ENCODE peak calls at places on chromosomes 1 and 21, in ten cellular contexts. P is heart left ventricle, I is prostate gland, B is IMR-90, Q is pancreas, X is stomach, O is bronchial epithelial cell, R is uterus, E is endothelial cell of umbilical vein, Y is sigmoid colon. U is an unnamed sample. For H3K27me3, the result is how much of the 10 kb centered on the place peaks cover.

GRCh38 chr1:181117648-181118449 is 29.3 kb downstream of the IER5 start:
- DNase-seq in X (peak), R (no peak), Q (no peak), B (peak), O (peak), E (no peak), I (no peak), P (no peak), Y (no peak), U (no peak)

GRCh38 chr1:203985044-203985443 is 87.9 kb upstream of the SOX13 start:
- DNase-seq in Y (no peak), Q (no peak), B (no peak), R (no peak), I (no peak), E (no peak), O (no peak), X (no peak), P (no peak), U (no peak)

GRCh38 chr1:6134206-6134605 is 45.9 kb downstream of the CHD5 start:
- DNase-seq in Y (peak), B (no peak), O (no peak), Q (no peak), I (no peak), P (no peak), X (no peak), E (no peak), R (no peak), U (no peak)

GRCh38 chr1:197486948-197487347 is 218.9 kb downstream of the CRB1 start:
- DNase-seq in E (peak), B (peak), Q (peak), I (no peak), Y (no peak), X (no peak), O (peak), R (no peak), P (peak), U (no peak)

GRCh38 chr1:89905391-89906058 is 84.7 kb downstream of the LRRC8D start:
- DNase-seq in B (peak), X (no peak), P (no peak), Q (no peak), Y (no peak), I (no peak), R (no peak), E (no peak), O (no peak), U (no peak)

GRCh38 chr1:76035053-76035452 is 39.5 kb upstream of the ST6GALNAC3 start:
- DNase-seq in E (peak), Q (no peak), O (no peak), I (no peak), R (no peak), X (no peak), B (peak), P (no peak), Y (no peak), U (no peak)

GRCh38 chr1:150613061-150613920 is 16.1 kb downstream of the ENSA start:
- DNase-seq in X (no peak), E (peak), P (no peak), R (no peak), I (peak), Q (no peak), B (peak), O (peak), Y (no peak), U (no peak)

GRCh38 chr1:61058477-61059245 is 23.7 kb upstream of the NFIA start:
- DNase-seq in X (no peak), O (peak), I (no peak), R (no peak), E (no peak), Y (no peak), B (peak), Q (no peak), P (no peak), U (no peak)

GRCh38 chr1:51410568-51411460 is 80.5 kb upstream of the TTC39A start:
- DNase-seq in B (peak), O (no peak), Q (no peak), P (no peak), R (no peak), E (no peak), Y (no peak), X (no peak), I (no peak), U (no peak)

GRCh38 chr1:37867784-37868183 is 8.4 kb upstream of the MTF1 start:
- DNase-seq in Q (no peak), Y (no peak), E (no peak), B (no peak), P (no peak), R (no peak), I (no peak), O (no peak), X (no peak), U (no peak)

GRCh38 chr1:246295968-246296367 is 211.1 kb downstream of the SMYD3 start:
- DNase-seq in E (peak), I (no peak), O (peak), X (no peak), B (no peak), P (no peak), Y (no peak), Q (no peak), R (no peak), U (no peak)

GRCh38 chr1:36778773-36779172 is 255.5 kb downstream of the GRIK3 start:
- DNase-seq in O (no peak), X (no peak), I (no peak), R (no peak), Y (no peak), E (no peak), Q (no peak), P (no peak), B (no peak), U (no peak)

GRCh38 chr1:55331355-55331754 is 116.2 kb upstream of the USP24 start:
- DNase-seq in I (no peak), X (no peak), Q (no peak), R (no peak), Y (no peak), B (no peak), O (no peak), E (no peak), P (no peak), U (no peak)

GRCh38 chr1:228315484-228315944 is 91.1 kb downstream of the TRIM11 start:
- DNase-seq in B (no peak), Y (peak), Q (peak), E (no peak), I (no peak), X (peak), R (no peak), P (peak), O (no peak), U (no peak)

GRCh38 chr21:39660596-39660995 is 47.9 kb downstream of the B3GALT5 start:
- DNase-seq in B (peak), I (peak), Q (no peak), X (no peak), O (peak), E (peak), R (peak), Y (peak), P (peak), U (peak)

GRCh38 chr1:223545325-223545724 is 120.2 kb downstream of the CAPN8 start:
- DNase-seq in Q (no peak), X (no peak), P (no peak), E (no peak), O (no peak), Y (no peak), I (no peak), B (no peak), R (no peak), U (no peak)

GRCh38 chr1:90074555-90075315 is 79.8 kb downstream of the ZNF326 start:
- DNase-seq in B (no peak), Q (no peak), E (no peak), R (no peak), O (no peak), I (no peak), Y (no peak), X (no peak), P (no peak), U (no peak)

GRCh38 chr1:24711329-24711728 is 33.9 kb upstream of the CLIC4 start:
- DNase-seq in Y (no peak), I (no peak), B (no peak), X (no peak), R (no peak), Q (no peak), P (no peak), E (no peak), O (no peak), U (no peak)

GRCh38 chr1:244968431-244968830 is 104.1 kb upstream of the HNRNPU start:
- DNase-seq in Q (no peak), Y (no peak), R (no peak), I (no peak), X (no peak), P (peak), O (no peak), B (no peak), E (peak), U (peak)

GRCh38 chr1:6491480-6491962 is at the start of gene PLEKHG5:
- DNase-seq in O (peak), E (peak), X (no peak), B (peak), I (no peak), R (no peak), P (no peak), Y (no peak), Q (no peak), U (no peak)

GRCh38 chr1:171663036-171663853 is 10.8 kb upstream of the MYOC start:
- DNase-seq in Y (no peak), P (no peak), Q (no peak), X (no peak), R (peak), O (no peak), B (no peak), I (no peak), E (no peak), U (peak)

GRCh38 chr1:180540697-180541594 is 17.8 kb upstream of the OVAAL start:
- DNase-seq in B (peak), E (no peak), X (no peak), Y (no peak), P (peak), O (no peak), R (no peak), Q (no peak), I (no peak), U (no peak)

GRCh38 chr1:202247104-202247503 is 53.5 kb downstream of the LGR6 start:
- DNase-seq in O (no peak), Q (no peak), E (no peak), B (no peak), Y (peak), P (no peak), R (no peak), X (no peak), I (no peak), U (no peak)

GRCh38 chr1:228068359-228068758 is 14.1 kb upstream of the ARF1 start:
- DNase-seq in R (no peak), B (no peak), Q (no peak), X (no peak), I (no peak), O (no peak), P (no peak), E (no peak), Y (no peak), U (no peak)

DNA sequence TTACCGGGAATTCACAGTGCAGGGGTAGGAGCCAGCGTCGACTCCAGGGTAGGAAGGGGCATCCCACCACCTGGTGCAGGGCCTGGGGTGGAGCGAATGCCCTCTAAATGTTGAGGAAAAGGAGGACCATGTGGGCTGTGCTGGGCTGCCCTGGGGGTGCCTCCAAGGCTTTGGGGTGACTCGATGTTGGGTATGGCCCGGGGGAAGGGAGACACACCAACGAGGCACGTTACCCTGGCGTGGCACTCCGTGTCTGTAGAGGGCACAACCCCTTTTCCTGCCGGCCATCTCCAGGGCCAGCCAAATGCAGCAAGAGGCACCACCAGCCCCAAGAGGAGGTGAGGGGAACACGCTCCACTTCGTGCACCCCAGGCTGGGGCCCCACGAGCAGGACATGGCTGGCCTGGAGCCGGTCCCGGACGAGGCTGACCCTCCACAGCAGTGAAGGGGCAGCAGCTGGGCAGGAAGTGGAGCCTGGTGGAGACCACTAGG is 11.2 kb downstream of the ACTRT2 start:
- DNase-seq in Y (peak), X (no peak), O (no peak), R (no peak), E (no peak), P (no peak), I (no peak), B (no peak), Q (no peak), U (no peak)
- H3K27me3 ChIP-seq in Y (under half), X (under half), O (under half), R (under half), E (under half), P (under half), I (under half), B (under half), Q (under half), U (under half)

GRCh38 chr1:12188115-12188514 is 21.3 kb downstream of the TNFRSF1B start:
- DNase-seq in Q (no peak), R (no peak), B (peak), Y (no peak), P (no peak), O (no peak), X (no peak), I (no peak), E (no peak), U (no peak)
- TF ChIP-seq CTCF in Q (no peak), R (no peak), B (no peak), Y (no peak), P (no peak), O (no peak), X (no peak), I (no peak), E (no peak), U (no peak)

GRCh38 chr1:53071915-53072314 is 9.9 kb downstream of the PODN start:
- DNase-seq in B (no peak), Y (no peak), P (no peak), Q (no peak), X (no peak), O (no peak), E (no peak), I (no peak), R (no peak), U (no peak)
- H3K27me3 ChIP-seq in B (under half), Y (under half), P (under half), Q (under half), X (under half), O (under half), E (under half), I (under half), R (under half), U (under half)

DNA sequence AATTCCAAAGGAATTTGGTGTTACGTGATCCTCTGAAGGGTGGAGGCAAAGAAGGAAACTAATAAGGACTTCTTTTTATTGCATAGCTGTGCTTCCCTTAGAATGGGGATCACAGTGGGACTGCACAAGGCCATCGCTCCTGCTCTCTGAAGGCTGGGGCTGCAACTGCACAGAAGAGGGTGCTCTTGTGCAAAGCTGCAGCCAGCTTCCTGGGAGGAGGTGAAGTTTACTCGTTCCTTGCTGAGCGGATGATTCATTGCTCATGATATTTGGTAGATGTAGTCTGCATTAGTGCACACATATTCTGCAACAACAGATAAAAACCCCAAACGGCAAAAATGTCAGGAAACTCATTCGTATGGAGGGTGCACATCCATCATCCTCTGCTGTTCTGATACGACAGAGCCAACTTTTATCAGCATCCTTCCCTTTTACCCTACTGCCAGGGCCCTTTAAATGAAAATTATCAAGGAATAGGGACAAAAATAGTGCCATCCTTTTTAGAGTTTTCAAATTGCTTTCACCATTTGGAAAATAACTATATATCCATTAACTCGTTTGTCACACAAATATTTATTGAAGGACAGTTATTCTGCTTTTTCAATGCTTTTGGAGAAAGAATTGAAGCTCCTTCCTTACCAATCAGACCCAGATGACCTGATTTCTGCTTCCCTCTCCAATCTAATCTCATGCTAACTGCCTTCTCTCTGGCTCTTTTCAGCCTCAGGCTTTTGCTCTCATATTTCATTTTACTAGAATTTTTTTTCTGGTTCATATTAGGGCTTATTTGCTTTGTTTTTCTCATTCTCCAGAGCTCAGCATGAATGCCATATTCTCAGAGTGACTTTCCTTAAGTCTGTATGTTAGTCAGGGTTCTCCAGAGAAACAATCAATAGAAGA is 263.6 kb downstream of the DUSP10 start:
- DNase-seq in E (peak), O (peak), Y (peak), R (peak), I (peak), X (no peak), P (peak), Q (peak), B (peak), U (peak)
- TF ChIP-seq CTCF in E (no peak), O (peak), Y (peak), R (peak), I (peak), X (peak), P (peak), Q (peak), B (peak), U (no peak)

DNA sequence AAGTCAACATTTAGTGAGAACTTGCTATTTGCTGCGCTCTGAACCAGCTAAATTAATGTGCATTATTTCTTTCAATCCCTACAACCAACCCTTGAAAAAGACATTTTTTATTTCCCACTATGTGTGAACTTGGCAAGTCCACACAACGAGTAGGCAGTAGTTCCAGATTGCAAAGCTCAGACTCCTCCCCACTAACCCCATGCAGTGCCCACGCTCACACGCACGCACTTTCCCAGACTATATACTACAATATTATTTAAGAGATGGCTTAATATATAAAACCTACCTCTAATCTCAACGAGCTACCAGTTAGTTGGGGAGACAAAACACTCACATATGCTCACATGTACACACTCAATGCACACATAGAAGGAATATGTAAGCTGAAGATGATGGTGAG is 671.2 kb downstream of the LMO4 start:
- DNase-seq in P (no peak), B (no peak), X (no peak), R (no peak), I (no peak), Y (no peak), E (no peak), O (no peak), Q (no peak), U (no peak)
- H3K27me3 ChIP-seq in P (under half), B (under half), X (under half), R (under half), I (under half), Y (under half), E (under half), O (under half), Q (under half), U (under half)

DNA sequence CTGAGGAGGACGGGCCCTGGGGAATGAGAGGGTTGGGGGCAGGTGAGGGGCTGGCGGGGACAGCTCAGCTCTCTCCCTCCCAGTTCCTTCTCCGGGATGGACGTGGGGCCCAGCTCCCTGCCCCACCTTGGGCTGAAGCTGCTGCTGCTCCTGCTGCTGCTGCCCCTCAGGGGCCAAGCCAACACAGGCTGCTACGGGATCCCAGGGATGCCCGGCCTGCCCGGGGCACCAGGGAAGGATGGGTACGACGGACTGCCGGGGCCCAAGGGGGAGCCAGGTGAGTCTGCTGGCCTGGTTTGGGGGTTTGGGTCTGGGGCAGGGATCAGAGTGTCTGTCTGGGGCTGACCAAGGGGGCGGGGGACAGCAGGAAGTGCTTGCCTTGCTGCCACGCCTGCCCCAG is 495 bp downstream of the C1QC start:
- DNase-seq in Q (no peak), O (no peak), I (no peak), R (no peak), Y (no peak), P (no peak), B (no peak), E (no peak), X (no peak), U (no peak)
- TF ChIP-seq CTCF in Q (no peak), O (no peak), I (no peak), R (no peak), Y (no peak), P (no peak), B (no peak), E (no peak), X (no peak), U (no peak)

DNA sequence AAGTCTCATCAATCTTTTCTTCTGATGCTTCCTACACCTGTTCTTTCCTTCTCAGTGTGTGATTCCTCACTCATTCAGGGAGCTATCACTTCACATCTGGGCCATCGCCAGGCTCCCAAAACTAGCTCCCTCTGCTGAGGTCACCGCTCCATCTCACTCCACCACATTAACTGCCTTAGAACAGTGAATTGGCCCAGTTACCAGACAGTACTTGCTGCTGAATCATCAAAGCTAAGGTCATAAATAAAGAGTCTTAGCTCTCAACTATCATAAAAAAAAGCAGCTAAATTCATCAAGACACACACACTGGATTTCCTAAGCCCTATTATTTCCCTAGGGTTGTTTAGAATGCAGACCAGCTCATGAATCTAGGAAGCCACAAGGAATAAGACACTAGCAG is 18.8 kb upstream of the SRM start:
- DNase-seq in E (no peak), Q (no peak), B (peak), R (no peak), P (no peak), O (no peak), X (no peak), Y (peak), I (no peak), U (no peak)
- H3K27me3 ChIP-seq in E (under half), Q (under half), B (under half), R (under half), P (under half), O (under half), X (under half), Y (under half), I (under half), U (under half)

DNA sequence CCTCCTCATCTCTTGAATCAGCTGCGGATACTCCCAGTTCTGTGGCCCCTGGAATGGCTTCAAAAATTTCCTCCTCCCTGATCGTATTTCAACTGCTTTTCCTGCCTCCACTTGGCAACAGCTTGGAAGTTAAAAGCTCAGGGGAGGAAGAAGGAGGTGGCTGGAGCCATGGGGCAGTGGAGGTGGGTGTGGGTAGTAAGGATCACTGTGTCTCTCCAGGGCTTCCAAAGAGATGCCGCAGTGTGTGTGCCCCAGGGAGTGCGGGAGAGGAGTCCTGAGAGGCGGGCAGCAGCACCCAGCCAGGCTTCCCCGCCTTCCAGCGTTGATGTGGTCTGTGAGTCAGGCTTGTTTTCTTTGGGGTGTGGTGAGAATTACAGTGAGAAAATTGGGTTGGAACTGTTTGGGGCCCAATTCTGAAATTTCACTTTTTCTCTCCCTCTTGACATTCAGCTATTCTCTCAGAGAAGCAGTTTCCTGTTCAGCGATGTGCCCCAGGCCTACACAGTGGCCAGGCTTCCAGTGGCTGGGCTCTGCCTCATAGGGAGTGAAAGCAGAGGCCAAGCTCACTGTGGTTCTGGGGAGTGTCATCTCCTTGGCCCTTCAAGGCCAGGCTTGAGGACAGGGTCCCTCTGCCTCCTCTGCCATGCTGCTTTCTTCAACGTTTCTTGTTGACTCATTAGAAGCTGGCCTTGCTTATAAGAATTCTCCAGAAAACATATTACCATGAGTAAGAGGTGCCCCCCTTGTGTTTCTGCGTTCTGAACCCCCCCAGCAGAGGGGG is 69.0 kb downstream of the PGM1 start:
- DNase-seq in B (peak), X (peak), R (peak), O (peak), E (peak), Q (peak), P (peak), I (no peak), Y (peak), U (no peak)
- TF ChIP-seq CTCF in B (no peak), X (no peak), R (no peak), O (no peak), E (no peak), Q (no peak), P (no peak), I (no peak), Y (no peak), U (no peak)